ENCODE peak calls at places on chromosomes 4 and X, in four cellular contexts. N is CD4-positive, CD25-positive, alpha-beta regulatory T cell; I is pons; E is tibial artery. V is an unnamed sample.

GRCh38 chrX:10098235-10098819 is 58.4 kb upstream of the CLCN4 start:
- DNase-seq in I (no peak), N (peak), E (no peak), V (no peak)

GRCh38 chrX:12441376-12442128 is 303.3 kb downstream of the FRMPD4 start:
- DNase-seq in E (no peak), N (no peak), I (no peak), V (peak)

GRCh38 chr4:3852309-3852708 is 86.1 kb downstream of the ADRA2C start:
- DNase-seq in E (no peak), N (no peak), I (no peak), V (no peak)

GRCh38 chr4:105765690-105766407 is 57.3 kb downstream of the GSTCD start:
- DNase-seq in I (no peak), N (no peak), E (no peak), V (peak)

GRCh38 chr4:73875401-73875800 is 6.2 kb downstream of the CXCL1 start:
- DNase-seq in I (no peak), N (no peak), E (no peak), V (no peak)

GRCh38 chr4:116275006-116275405 is 810.4 kb downstream of the TRAM1L1 start:
- DNase-seq in I (no peak), N (no peak), E (no peak), V (no peak)

GRCh38 chrX:7552758-7553157 is 290.2 kb upstream of the VCX start:
- DNase-seq in N (no peak), I (no peak), E (no peak), V (no peak)

GRCh38 chr4:114108869-114109268 is 129.4 kb upstream of the ARSJ start:
- DNase-seq in I (peak), E (no peak), N (no peak), V (no peak)

GRCh38 chr4:182862166-182862875 is 54.9 kb downstream of the DCTD start:
- DNase-seq in N (no peak), I (no peak), E (no peak), V (no peak)

GRCh38 chr4:41912546-41912945 is 22.7 kb upstream of the TMEM33 start:
- DNase-seq in N (no peak), E (no peak), I (no peak), V (no peak)

GRCh38 chr4:159368320-159368719 is 265.4 kb downstream of the RAPGEF2 start:
- DNase-seq in N (no peak), I (no peak), E (no peak), V (no peak)

GRCh38 chr4:122772311-122772710 is 39.8 kb downstream of the BBS12 start:
- DNase-seq in N (no peak), E (no peak), I (no peak), V (no peak)

GRCh38 chr4:24219171-24219570 is 329.3 kb upstream of the PPARGC1A start:
- DNase-seq in I (no peak), E (no peak), N (no peak), V (no peak)

GRCh38 chr4:89837385-89837995 is 529 bp upstream of the SNCA start:
- DNase-seq in E (no peak), N (peak), I (peak), V (no peak)

GRCh38 chrX:68693481-68694410 is 46.3 kb downstream of the STARD8 start:
- DNase-seq in E (peak), I (peak), N (no peak), V (no peak)

GRCh38 chr4:149120331-149121014 is 678.3 kb upstream of the NR3C2 start:
- DNase-seq in E (no peak), I (no peak), N (no peak), V (no peak)

GRCh38 chrX:101550825-101551767 is 749 bp downstream of the ARMCX1 start:
- DNase-seq in I (peak), N (no peak), E (peak), V (peak)

GRCh38 chr4:89173336-89174090 is 62.2 kb downstream of the TIGD2 start:
- DNase-seq in N (no peak), I (no peak), E (no peak), V (no peak)

GRCh38 chr4:185738038-185738552 is 73.9 kb downstream of the SORBS2 start:
- DNase-seq in I (no peak), E (no peak), N (no peak), V (peak)

GRCh38 chr4:15479089-15479912 is 9.6 kb downstream of the CC2D2A start:
- DNase-seq in N (no peak), I (peak), E (peak), V (peak)

GRCh38 chr4:28469886-28470285 is 1609.2 kb downstream of the STIM2 start:
- DNase-seq in N (no peak), E (no peak), I (no peak), V (peak)

GRCh38 chr4:152148057-152148456 is 387.2 kb upstream of the GATB start:
- DNase-seq in E (no peak), I (no peak), N (no peak), V (no peak)

GRCh38 chrX:22378296-22378695 is 105.6 kb downstream of the CBLL2 start:
- DNase-seq in N (no peak), I (no peak), E (no peak), V (no peak)